ENCODE peak calls at places on chromosomes 5 and 9, in four cellular contexts. H is upper lobe of left lung, E is RWPE1, S is endothelial cell. R is an unnamed sample.
A peak's percentile ranks its signal among the peaks of the same experiment; 100 is the strongest.

GRCh38 chr9:36900136-36900855 is 133.8 kb downstream of the PAX5 start:
- DNase-seq in H (no peak), E (no peak), S (no peak), R (no peak)

GRCh38 chr5:10289353-10289752 is 18.3 kb downstream of the CMBL start:
- DNase-seq in H (no peak), E (no peak), S (no peak), R (no peak)

GRCh38 chr9:113187935-113188595 is 33.0 kb downstream of the FKBP15 start:
- DNase-seq in H (no peak), E (peak; percentile 99), S (no peak), R (no peak)

GRCh38 chr5:149015126-149015525 is 47.7 kb downstream of the SH3TC2 start:
- DNase-seq in H (no peak), E (no peak), S (no peak), R (no peak)

GRCh38 chr5:162870966-162871365 is 566.4 kb upstream of the CCNG1 start:
- DNase-seq in H (no peak), E (no peak), S (no peak), R (no peak)

GRCh38 chr9:109063765-109064164 is 50.5 kb upstream of the CTNNAL1 start:
- DNase-seq in H (no peak), E (no peak), S (no peak), R (no peak)

GRCh38 chr9:115939065-115939765 is 214.4 kb upstream of the PAPPA start:
- DNase-seq in H (no peak), E (peak; percentile 83), S (no peak), R (no peak)

GRCh38 chr9:105280730-105281129 is 36.3 kb downstream of the SLC44A1 start:
- DNase-seq in H (no peak), E (peak; percentile 82), S (no peak), R (no peak)

GRCh38 chr5:131740477-131740876 is 56.3 kb downstream of the FNIP1 start:
- DNase-seq in H (no peak), E (no peak), S (no peak), R (no peak)

GRCh38 chr5:164868761-164869160 is 1363.3 kb downstream of the MAT2B start:
- DNase-seq in H (no peak), E (no peak), S (no peak), R (no peak)

GRCh38 chr9:128505414-128505765 is 871 bp downstream of the GLE1 start:
- DNase-seq in H (no peak), E (no peak), S (no peak), R (no peak)

GRCh38 chr5:34656700-34657549 is 797 bp downstream of the RAI14 start:
- DNase-seq in H (peak; percentile 88), E (peak; percentile 51), S (peak; percentile 31), R (no peak)

GRCh38 chr5:36060516-36060885 is 6.2 kb downstream of the UGT3A2 start:
- DNase-seq in H (no peak), E (no peak), S (no peak), R (no peak)
- TF ChIP-seq CTCF in H (no peak), E (no peak), S (no peak), R (peak; percentile 40)

GRCh38 chr5:90409318-90410177 is at the start of gene CETN3:
- DNase-seq in H (peak; percentile 87), E (peak; percentile 98), S (peak; percentile 87), R (peak; percentile 93)
- TF ChIP-seq CTCF in H (no peak), E (no peak), S (no peak), R (no peak)

DNA sequence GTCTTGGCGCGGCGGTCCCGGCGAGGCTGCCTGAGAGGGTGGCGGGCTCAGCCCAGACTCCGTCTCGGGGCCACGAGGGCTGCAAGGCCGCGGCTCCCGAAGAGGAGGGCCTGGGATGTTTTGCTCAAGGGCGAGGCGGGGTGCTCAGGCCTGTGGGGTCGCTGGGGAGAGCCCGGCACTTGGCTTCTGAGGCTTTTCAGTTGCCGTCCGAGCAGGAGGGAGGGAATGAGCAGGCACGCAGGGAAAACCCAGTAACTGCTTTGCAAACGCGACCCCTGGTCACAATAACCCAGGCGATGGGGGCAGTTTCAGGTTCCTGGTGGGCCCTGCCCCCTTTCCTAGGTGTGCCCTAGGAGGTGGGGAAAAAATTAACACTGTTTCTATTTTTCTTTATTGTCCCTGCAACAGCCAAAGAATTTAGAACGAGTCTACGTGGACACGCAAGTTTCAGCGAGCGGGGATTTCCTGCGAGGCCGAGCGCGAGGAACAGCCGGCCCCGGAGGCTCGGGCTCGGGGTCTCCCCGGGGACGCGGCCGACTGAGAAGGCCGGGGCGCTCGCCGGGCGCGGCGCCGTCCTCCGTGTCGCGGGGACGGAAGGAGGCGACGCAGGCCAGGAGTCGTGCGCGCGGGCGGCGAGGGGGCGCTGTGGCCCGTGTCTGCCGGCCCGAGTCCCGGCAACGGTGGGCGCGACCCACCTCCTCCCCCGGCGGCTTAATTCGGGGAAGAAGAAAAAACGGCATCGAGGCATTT is 3.3 kb upstream of the IRX2 start:
- DNase-seq in H (peak; percentile 91), E (no peak), S (peak; percentile 48), R (no peak)
- TF ChIP-seq CTCF in H (peak; percentile 52), E (no peak), S (no peak), R (no peak)

GRCh38 chr9:126483468-126484056 is 130.2 kb upstream of the LMX1B start:
- DNase-seq in H (no peak), E (no peak), S (no peak), R (no peak)

GRCh38 chr9:126481862-126482261 is 131.9 kb upstream of the LMX1B start:
- DNase-seq in H (no peak), E (no peak), S (no peak), R (no peak)

GRCh38 chr9:126480810-126481209 is 132.9 kb upstream of the LMX1B start:
- DNase-seq in H (no peak), E (no peak), S (no peak), R (no peak)

GRCh38 chr9:126479515-126479914 is 134.2 kb upstream of the LMX1B start:
- DNase-seq in H (peak; percentile 55), E (no peak), S (no peak), R (no peak)

GRCh38 chr9:126482361-126483044 is 131.2 kb upstream of the LMX1B start:
- DNase-seq in H (peak; percentile 87), E (no peak), S (peak; percentile 61), R (no peak)
- TF ChIP-seq CTCF in H (no peak), E (no peak), S (no peak), R (no peak)

GRCh38 chr5:159913048-159913447 is 3.2 kb upstream of the ADRA1B start:
- DNase-seq in H (no peak), E (peak; percentile 81), S (no peak), R (no peak)

GRCh38 chr5:159917919-159918487 is 1.7 kb downstream of the ADRA1B start:
- DNase-seq in H (no peak), E (no peak), S (no peak), R (no peak)

GRCh38 chr5:159915913-159916840 is at the start of gene ADRA1B:
- DNase-seq in H (peak; percentile 95), E (peak; percentile 87), S (peak; percentile 82), R (no peak)

GRCh38 chr5:159913481-159913880 is 2.8 kb upstream of the ADRA1B start:
- DNase-seq in H (no peak), E (no peak), S (no peak), R (no peak)

GRCh38 chr5:159916841-159917761 is 819 bp downstream of the ADRA1B start:
- DNase-seq in H (peak; percentile 69), E (no peak), S (no peak), R (no peak)
- TF ChIP-seq CTCF in H (no peak), E (no peak), S (no peak), R (no peak)